ENCODE peak calls at places on chromosome 4, in five cellular contexts. V, N, O, F and T are unnamed samples.

GRCh38 chr4:169030575-169030982 is 20.5 kb upstream of the CBR4 start:
- DNase-seq in V (no peak), N (peak; percentile 56), O (no peak), F (no peak), T (no peak)

GRCh38 chr4:159142254-159142653 is 39.4 kb downstream of the RAPGEF2 start:
- DNase-seq in V (no peak), N (no peak), O (no peak), F (no peak), T (no peak)

GRCh38 chr4:105147226-105148151 is 813 bp downstream of the TET2 start:
- DNase-seq in V (no peak), N (no peak), O (peak; percentile 62), F (no peak), T (peak; percentile 65)

GRCh38 chr4:125433453-125433852 is 118.7 kb downstream of the FAT4 start:
- DNase-seq in V (no peak), N (no peak), O (no peak), F (no peak), T (no peak)

GRCh38 chr4:173253561-173253960 is 80.6 kb downstream of the HMGB2 start:
- DNase-seq in V (no peak), N (no peak), O (no peak), F (no peak), T (no peak)

GRCh38 chr4:109721033-109721432 is 8.8 kb downstream of the PLA2G12A start:
- DNase-seq in V (no peak), N (peak; percentile 26), O (no peak), F (no peak), T (no peak)

GRCh38 chr4:99811850-99812249 is 4.8 kb upstream of the DAPP1 start:
- DNase-seq in V (no peak), N (no peak), O (no peak), F (no peak), T (peak; percentile 75)

GRCh38 chr4:91256043-91256442 is 1047.7 kb upstream of the GRID2 start:
- DNase-seq in V (no peak), N (no peak), O (no peak), F (peak; percentile 62), T (no peak)

GRCh38 chr4:43223820-43224219 is 331.3 kb downstream of the GRXCR1 start:
- DNase-seq in V (no peak), N (no peak), O (no peak), F (no peak), T (no peak)

GRCh38 chr4:139175647-139176298 is 1.2 kb downstream of the ELF2 start:
- DNase-seq in V (no peak), N (peak; percentile 15), O (peak; percentile 56), F (no peak), T (no peak)

DNA sequence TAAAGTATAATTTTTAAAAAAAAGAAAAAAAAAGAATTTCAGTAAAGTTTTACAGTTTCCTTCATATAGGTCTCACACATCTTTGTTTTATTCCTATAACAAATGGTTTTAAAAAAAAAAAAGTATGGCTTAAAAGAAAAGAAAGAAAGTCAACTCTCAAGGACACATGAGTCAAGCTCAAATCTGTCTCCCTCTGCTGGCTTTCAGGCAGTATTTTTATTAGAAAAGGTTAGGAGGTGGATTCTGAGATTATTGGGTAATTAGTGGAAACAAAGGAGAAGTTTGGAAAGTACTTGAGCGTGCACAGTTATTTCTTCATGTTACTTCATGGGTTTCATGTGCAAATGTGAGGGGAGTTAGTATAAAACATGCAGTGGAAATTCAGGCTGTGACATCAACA is 36.6 kb upstream of the BTC start:
- DNase-seq in V (no peak), N (no peak), O (no peak), F (no peak), T (peak; percentile 20)
- TF ChIP-seq CTCF in V (peak; percentile 30), N (no peak), O (peak; percentile 43), F (no peak), T (no peak)

GRCh38 chr4:98289375-98289774 is 28.2 kb downstream of the RAP1GDS1 start:
- DNase-seq in V (peak; percentile 17), N (no peak), O (no peak), F (no peak), T (no peak)
- H3K4me3 ChIP-seq in V (no peak overlapping the region), N (no peak overlapping the region), O (no peak overlapping the region), F (no peak overlapping the region), T (no peak overlapping the region)

GRCh38 chr4:39587881-39588280 is 50.8 kb downstream of the SMIM14 start:
- DNase-seq in V (no peak), N (no peak), O (no peak), F (peak; percentile 26), T (no peak)

GRCh38 chr4:39591290-39591689 is 47.4 kb downstream of the SMIM14 start:
- DNase-seq in V (no peak), N (peak; percentile 27), O (no peak), F (no peak), T (peak; percentile 32)
- TF ChIP-seq MAX in V (no peak), N (no peak), O (no peak), F (no peak), T (no peak)

GRCh38 chr4:18020145-18020670 is 1.3 kb downstream of the LCORL start:
- DNase-seq in V (no peak), N (no peak), O (no peak), F (no peak), T (peak; percentile 66)

GRCh38 chr4:18020671-18021469 is 685 bp downstream of the LCORL start:
- DNase-seq in V (peak; percentile 32), N (peak; percentile 44), O (peak; percentile 82), F (peak; percentile 77), T (peak; percentile 89)

GRCh38 chr4:18022572-18023039 is 1.1 kb upstream of the LCORL start:
- DNase-seq in V (no peak), N (no peak), O (peak; percentile 6), F (no peak), T (no peak)

GRCh38 chr4:18021470-18021719 is 160 bp downstream of the LCORL start:
- DNase-seq in V (no peak), N (no peak), O (peak; percentile 63), F (no peak), T (no peak)

GRCh38 chr4:18021720-18022571 is at the start of gene LCORL:
- DNase-seq in V (peak; percentile 90), N (peak; percentile 70), O (peak; percentile 92), F (peak; percentile 87), T (peak; percentile 99)
- TF ChIP-seq CTCF in V (peak; percentile 29), N (no peak), O (peak; percentile 16), F (no peak), T (no peak)

DNA sequence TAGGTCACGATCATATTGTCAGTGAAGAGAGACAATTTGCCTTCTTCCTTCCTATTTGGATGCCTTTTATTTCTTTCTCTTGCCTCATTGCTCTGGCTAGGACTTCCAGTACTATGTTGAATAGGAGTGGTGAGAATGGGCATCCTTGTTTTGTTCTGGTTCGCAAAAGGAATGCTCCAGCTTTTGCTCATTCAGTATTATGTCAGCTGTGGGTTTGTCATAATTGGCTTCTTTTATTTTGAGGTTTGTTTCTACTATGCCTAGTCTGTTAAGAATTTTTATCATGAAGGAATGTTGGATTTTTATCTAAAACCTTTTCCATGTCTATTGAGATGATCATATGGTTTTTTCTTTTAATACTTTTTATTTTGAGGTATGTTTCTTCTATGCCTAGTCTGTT is 152.3 kb upstream of the MAD2L1 start:
- DNase-seq in V (no peak), N (no peak), O (no peak), F (no peak), T (no peak)
- H3K4me3 ChIP-seq in V (no peak overlapping the region), N (no peak overlapping the region), O (no peak overlapping the region), F (no peak overlapping the region), T (no peak overlapping the region)

GRCh38 chr4:24988776-24989175 is 42.0 kb downstream of the LGI2 start:
- DNase-seq in V (no peak), N (peak; percentile 16), O (no peak), F (peak; percentile 65), T (peak; percentile 64)
- TF ChIP-seq MAX in V (no peak), N (no peak), O (no peak), F (no peak), T (no peak)